ENCODE peak calls at places on chromosomes 6 and 20, in five cellular contexts. Q is OCI-LY7, T is GM13976, U is AG04449, R is ovary. P is an unnamed sample.

GRCh38 chr20:36449663-36450062 is 91.7 kb upstream of the MYL9 start:
- DNase-seq in Q (no peak), T (no peak), U (no peak), R (no peak), P (no peak)

GRCh38 chr6:130252527-130253237 is 29.9 kb upstream of the SAMD3 start:
- DNase-seq in Q (no peak), T (no peak), U (no peak), R (no peak), P (no peak)

GRCh38 chr20:32343438-32343837 is 14.7 kb upstream of the ASXL1 start:
- DNase-seq in Q (no peak), T (no peak), U (no peak), R (no peak), P (peak; percentile 90)

GRCh38 chr20:36128463-36129176 is 25.9 kb upstream of the EPB41L1 start:
- DNase-seq in Q (no peak), T (no peak), U (peak; percentile 23), R (no peak), P (peak; percentile 51)

GRCh38 chr20:49461894-49462293 is 20.6 kb downstream of the KCNB1 start:
- DNase-seq in Q (no peak), T (no peak), U (no peak), R (no peak), P (no peak)

GRCh38 chr6:141464490-141464889 is 668.2 kb upstream of the GJE1 start:
- DNase-seq in Q (peak; percentile 56), T (peak; percentile 23), U (no peak), R (no peak), P (peak; percentile 17)

GRCh38 chr6:21508753-21509152 is 84.8 kb upstream of the SOX4 start:
- DNase-seq in Q (no peak), T (no peak), U (no peak), R (no peak), P (peak; percentile 10)

GRCh38 chr6:115271001-115271400 is 789.7 kb downstream of the FRK start:
- DNase-seq in Q (no peak), T (no peak), U (no peak), R (no peak), P (no peak)

GRCh38 chr6:39892490-39893129 is 41.7 kb downstream of the MOCS1 start:
- DNase-seq in Q (peak; percentile 48), T (peak; percentile 64), U (peak; percentile 10), R (peak; percentile 69), P (peak; percentile 55)

GRCh38 chr6:77880501-77880900 is 227.7 kb downstream of the MEI4 start:
- DNase-seq in Q (no peak), T (no peak), U (no peak), R (no peak), P (peak; percentile 36)

GRCh38 chr6:34894693-34895092 is 5.6 kb downstream of the ANKS1A start:
- DNase-seq in Q (no peak), T (no peak), U (no peak), R (no peak), P (no peak)

GRCh38 chr6:131173680-131174079 is 38.4 kb downstream of the AKAP7 start:
- DNase-seq in Q (no peak), T (no peak), U (no peak), R (no peak), P (no peak)

GRCh38 chr6:116616757-116617093 is 446 bp downstream of the RSPH4A start:
- DNase-seq in Q (no peak), T (peak; percentile 36), U (no peak), R (peak; percentile 28), P (no peak)

GRCh38 chr6:30135757-30136156 is at the start of gene TRIM40:
- DNase-seq in Q (no peak), T (no peak), U (no peak), R (no peak), P (no peak)

GRCh38 chr6:112348891-112349736 is 2.0 kb downstream of the RFPL4B start:
- DNase-seq in Q (no peak), T (no peak), U (no peak), R (no peak), P (no peak)

GRCh38 chr6:209432-210103 is 82.7 kb upstream of the DUSP22 start:
- DNase-seq in Q (no peak), T (peak; percentile 88), U (no peak), R (no peak), P (no peak)

GRCh38 chr6:44333942-44334341 is 8.5 kb upstream of the SPATS1 start:
- DNase-seq in Q (no peak), T (no peak), U (no peak), R (no peak), P (peak; percentile 19)

GRCh38 chr6:71294121-71294523 is 5.5 kb downstream of the OGFRL1 start:
- DNase-seq in Q (no peak), T (no peak), U (peak; percentile 36), R (no peak), P (peak; percentile 21)

GRCh38 chr6:133891814-133892443 is 3.0 kb downstream of the TCF21 start:
- DNase-seq in Q (no peak), T (no peak), U (no peak), R (no peak), P (no peak)

GRCh38 chr20:44644384-44645131 is 6.9 kb downstream of the ADA start:
- DNase-seq in Q (peak; percentile 73), T (no peak), U (no peak), R (no peak), P (no peak)

GRCh38 chr20:62826646-62827322 is 9.9 kb downstream of the COL9A3 start:
- DNase-seq in Q (no peak), T (no peak), U (no peak), R (no peak), P (no peak)

GRCh38 chr6:24494726-24495515 is at the start of gene ALDH5A1:
- DNase-seq in Q (peak; percentile 87), T (peak; percentile 87), U (no peak), R (peak; percentile 70), P (peak; percentile 50)

GRCh38 chr6:124535746-124536145 is 426.5 kb upstream of the RNF217 start:
- DNase-seq in Q (no peak), T (no peak), U (no peak), R (no peak), P (peak; percentile 88)

GRCh38 chr6:11323666-11324452 is 91.4 kb upstream of the NEDD9 start:
- DNase-seq in Q (no peak), T (peak; percentile 58), U (no peak), R (no peak), P (no peak)
- TF ChIP-seq CTCF in Q (no peak), T (no peak), U (no peak), R (no peak), P (no peak)

GRCh38 chr6:125781307-125781868 is 9.4 kb upstream of the NCOA7 start:
- DNase-seq in Q (no peak), T (peak; percentile 42), U (no peak), R (peak; percentile 53), P (no peak)
- TF ChIP-seq CTCF in Q (peak; percentile 88), T (no peak), U (no peak), R (no peak), P (no peak)

GRCh38 chr6:19849196-19849595 is 12.0 kb downstream of the ID4 start:
- DNase-seq in Q (no peak), T (no peak), U (no peak), R (no peak), P (no peak)
- TF ChIP-seq CTCF in Q (no peak), T (no peak), U (no peak), R (no peak), P (no peak)

GRCh38 chr20:38387953-38388352 is 41.7 kb downstream of the LBP start:
- DNase-seq in Q (peak; percentile 18), T (no peak), U (no peak), R (no peak), P (peak; percentile 7)
- TF ChIP-seq CTCF in Q (peak; percentile 56), T (no peak), U (no peak), R (no peak), P (no peak)

GRCh38 chr6:3869284-3869631 is 20.1 kb downstream of the FAM50B start:
- DNase-seq in Q (no peak), T (no peak), U (no peak), R (no peak), P (no peak)

GRCh38 chr6:3870528-3870925 is 21.4 kb downstream of the FAM50B start:
- DNase-seq in Q (no peak), T (no peak), U (no peak), R (no peak), P (no peak)

GRCh38 chr6:3867616-3868502 is 18.7 kb downstream of the FAM50B start:
- DNase-seq in Q (no peak), T (no peak), U (no peak), R (no peak), P (peak; percentile 65)

GRCh38 chr6:3869632-3870527 is 20.7 kb downstream of the FAM50B start:
- DNase-seq in Q (no peak), T (no peak), U (no peak), R (no peak), P (no peak)

GRCh38 chr6:3868544-3868943 is 19.4 kb downstream of the FAM50B start:
- DNase-seq in Q (no peak), T (no peak), U (no peak), R (no peak), P (no peak)
- TF ChIP-seq CTCF in Q (no peak), T (no peak), U (no peak), R (no peak), P (no peak)

DNA sequence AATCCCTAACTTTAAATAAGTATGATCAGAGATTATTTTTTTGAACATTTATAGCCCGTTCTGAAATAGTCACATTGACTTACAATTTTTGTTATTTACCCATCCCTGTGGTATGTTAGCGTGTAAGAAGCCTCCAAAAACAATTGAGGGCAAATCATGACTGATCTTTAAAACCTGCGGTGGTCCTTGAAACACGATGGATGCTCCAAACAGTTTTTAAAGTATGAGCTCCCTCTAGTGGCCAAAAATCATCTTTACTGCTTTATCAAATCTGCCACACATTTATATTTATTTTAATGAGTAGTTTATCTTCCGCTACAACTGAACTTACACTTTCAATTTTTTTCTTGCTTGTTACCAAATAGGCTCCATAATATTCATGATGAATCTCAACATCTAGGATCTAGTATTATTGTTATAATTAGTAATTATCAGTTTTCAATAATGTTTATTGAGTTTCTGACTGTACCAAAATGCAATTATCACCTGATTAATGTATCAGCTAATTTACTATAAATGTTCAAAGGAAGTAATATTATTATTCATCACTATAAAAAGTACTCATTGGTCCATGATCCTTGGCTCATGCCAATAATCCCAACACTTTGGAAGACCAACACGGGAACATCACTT is 52.2 kb downstream of the MARCKS start:
- DNase-seq in Q (peak; percentile 68), T (peak; percentile 72), U (peak; percentile 45), R (no peak), P (peak; percentile 61)
- TF ChIP-seq CTCF in Q (peak; percentile 89), T (peak; percentile 44), U (peak; percentile 25), R (peak; percentile 57), P (peak; percentile 53)

DNA sequence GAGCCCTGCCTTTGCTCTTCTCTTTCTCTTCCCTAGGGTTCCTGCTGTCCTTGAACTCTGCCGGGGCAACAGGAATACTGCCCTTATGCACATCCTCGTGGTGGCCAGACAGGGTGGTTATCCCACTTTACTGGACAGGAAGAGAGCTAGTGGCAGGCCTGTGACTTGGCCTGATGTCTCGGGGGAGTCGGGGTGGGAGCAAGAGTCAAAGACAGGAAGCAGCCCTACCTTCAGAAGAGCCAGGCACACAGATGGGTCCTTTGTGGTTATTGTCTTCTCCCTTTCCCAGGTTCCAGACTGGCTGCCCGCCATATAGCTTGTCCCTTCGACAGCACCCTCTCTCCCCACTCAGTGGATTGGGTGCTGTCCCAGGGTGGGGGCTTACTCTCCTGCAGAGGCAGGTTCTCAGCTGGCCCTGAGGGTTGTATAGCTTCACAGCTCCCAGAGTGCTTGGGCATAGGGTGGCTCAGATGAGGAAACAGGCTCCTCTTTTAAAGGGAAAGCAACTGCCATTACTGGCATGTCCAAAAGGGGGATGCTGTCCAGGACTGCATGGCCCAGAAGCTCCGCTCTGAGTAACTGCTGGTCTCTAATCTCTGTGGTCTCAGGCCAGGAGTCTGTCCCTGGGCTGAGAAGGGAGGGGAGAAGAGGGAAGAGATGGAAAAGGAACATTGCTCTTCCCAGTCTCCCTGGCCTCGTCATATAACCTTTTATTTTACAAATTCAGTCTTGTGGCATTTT is 17.3 kb downstream of the PLCG1 start:
- DNase-seq in Q (no peak), T (no peak), U (no peak), R (no peak), P (no peak)
- TF ChIP-seq CTCF in Q (no peak), T (no peak), U (no peak), R (no peak), P (no peak)